ENCODE peak calls at places on chromosomes 12 and 14, in five cellular contexts. S is midbrain, T is psoas muscle, B is NCI-H2029, D is LoVo. X is an unnamed sample.

GRCh38 chr14:75648066-75648838 is 12.4 kb downstream of the ERG28 start:
- DNase-seq in S (no peak), T (peak; percentile 89), B (peak; percentile 54), D (peak; percentile 29), X (no peak)

GRCh38 chr14:53742226-53742607 is 214.4 kb downstream of the BMP4 start:
- DNase-seq in S (no peak), T (no peak), B (no peak), D (peak; percentile 4), X (no peak)

GRCh38 chr14:103679351-103679750 is 35.9 kb downstream of the XRCC3 start:
- DNase-seq in S (no peak), T (peak; percentile 67), B (no peak), D (no peak), X (no peak)

GRCh38 chr14:27242874-27243273 is 645.0 kb upstream of the NOVA1 start:
- DNase-seq in S (no peak), T (peak; percentile 11), B (no peak), D (no peak), X (no peak)

GRCh38 chr12:109670647-109671046 is 43.0 kb upstream of the FAM222A start:
- DNase-seq in S (no peak), T (no peak), B (no peak), D (no peak), X (no peak)

GRCh38 chr12:95484524-95484923 is 10.6 kb downstream of the METAP2 start:
- DNase-seq in S (no peak), T (no peak), B (peak; percentile 30), D (no peak), X (no peak)

GRCh38 chr14:104975481-104976197 is 2.5 kb downstream of the AHNAK2 start:
- DNase-seq in S (no peak), T (no peak), B (no peak), D (no peak), X (no peak)

GRCh38 chr12:107493646-107494045 is 192.0 kb upstream of the PWP1 start:
- DNase-seq in S (no peak), T (no peak), B (no peak), D (no peak), X (no peak)

GRCh38 chr12:2389079-2389790 is 336.4 kb downstream of the CACNA1C start:
- DNase-seq in S (no peak), T (no peak), B (no peak), D (no peak), X (no peak)

GRCh38 chr12:89236748-89237428 is 115.4 kb downstream of the DUSP6 start:
- DNase-seq in S (no peak), T (no peak), B (peak; percentile 83), D (peak; percentile 69), X (no peak)

GRCh38 chr14:40757376-40757775 is 849.3 kb upstream of the LRFN5 start:
- DNase-seq in S (no peak), T (no peak), B (no peak), D (no peak), X (no peak)

GRCh38 chr12:120406080-120406479 is 31.8 kb upstream of the COX6A1 start:
- DNase-seq in S (no peak), T (no peak), B (no peak), D (no peak), X (no peak)

GRCh38 chr14:61321385-61322010 is at the start of gene PRKCH:
- DNase-seq in S (peak; percentile 11), T (peak; percentile 85), B (peak; percentile 96), D (peak; percentile 66), X (peak; percentile 24)

GRCh38 chr14:85752179-85752578 is 222.2 kb downstream of the FLRT2 start:
- DNase-seq in S (no peak), T (no peak), B (no peak), D (no peak), X (no peak)

GRCh38 chr14:32217301-32217700 is 14.2 kb upstream of the RNU6-8 start:
- DNase-seq in S (no peak), T (no peak), B (peak; percentile 99), D (no peak), X (no peak)

GRCh38 chr14:69665596-69665995 is 54.2 kb downstream of the SUSD6 start:
- DNase-seq in S (no peak), T (no peak), B (no peak), D (no peak), X (no peak)

GRCh38 chr12:132284071-132284492 is 45.3 kb downstream of the GALNT9 start:
- DNase-seq in S (no peak), T (no peak), B (no peak), D (no peak), X (no peak)

GRCh38 chr12:28583771-28584261 is 393.6 kb downstream of the CCDC91 start:
- DNase-seq in S (no peak), T (no peak), B (no peak), D (peak; percentile 27), X (no peak)

GRCh38 chr12:105233045-105233905 is 2.7 kb downstream of the APPL2 start:
- DNase-seq in S (peak; percentile 65), T (no peak), B (no peak), D (no peak), X (no peak)

GRCh38 chr12:99567072-99567471 is 80.5 kb upstream of the GARIN6 start:
- DNase-seq in S (no peak), T (no peak), B (no peak), D (no peak), X (no peak)

GRCh38 chr12:59742831-59743230 is 147.0 kb downstream of the SLC16A7 start:
- DNase-seq in S (no peak), T (no peak), B (no peak), D (no peak), X (no peak)

GRCh38 chr12:124910561-124911478 is 3.6 kb downstream of the UBC start:
- DNase-seq in S (no peak), T (no peak), B (no peak), D (peak; percentile 76), X (no peak)

GRCh38 chr12:113271853-113272561 is 50.7 kb downstream of the TPCN1 start:
- DNase-seq in S (peak; percentile 67), T (peak; percentile 91), B (no peak), D (no peak), X (peak; percentile 78)

GRCh38 chr12:39127401-39127800 is 222.0 kb upstream of the CPNE8 start:
- DNase-seq in S (no peak), T (no peak), B (no peak), D (peak; percentile 56), X (no peak)

GRCh38 chr14:21626491-21627230 is 8.1 kb downstream of the OR10G2 start:
- DNase-seq in S (no peak), T (no peak), B (no peak), D (no peak), X (no peak)

GRCh38 chr14:57576498-57576897 is 82.8 kb upstream of the CCDC198 start:
- DNase-seq in S (no peak), T (no peak), B (no peak), D (no peak), X (no peak)

GRCh38 chr12:32522322-32523221 is 123.2 kb downstream of the FGD4 start:
- DNase-seq in S (peak; percentile 33), T (no peak), B (no peak), D (no peak), X (peak; percentile 50)

GRCh38 chr14:104247336-104248202 is 109.2 kb downstream of the KIF26A start:
- DNase-seq in S (no peak), T (no peak), B (no peak), D (no peak), X (no peak)

X was measured in globus pallidus.